ENCODE peak calls at places on chromosomes 12 and 14, in six cellular contexts. One of them, this sample, is unnamed.

GRCh38 chr12:50220357-50221061 is 53.3 kb upstream of the CERS5 start:
- DNase-seq in glomerular endothelial cell: no peak
- DNase-seq in GM18507: no peak
- DNase-seq in iPS-NIHi11: no peak
- DNase-seq in kidney glomerular epithelial cell: no peak
- DNase-seq in HT1080: peak
- DNase-seq in this sample: peak

GRCh38 chr12:106769078-106769477 is 5.4 kb upstream of the RIC8B start:
- DNase-seq in HT1080: no peak
- DNase-seq in iPS-NIHi11: peak
- DNase-seq in GM18507: no peak
- DNase-seq in glomerular endothelial cell: no peak
- DNase-seq in kidney glomerular epithelial cell: peak
- DNase-seq in this sample: peak

GRCh38 chr12:15435597-15435996 is 113.3 kb downstream of the PTPRO start:
- DNase-seq in iPS-NIHi11: peak
- DNase-seq in GM18507: no peak
- DNase-seq in kidney glomerular epithelial cell: no peak
- DNase-seq in HT1080: no peak
- DNase-seq in glomerular endothelial cell: no peak
- DNase-seq in this sample: no peak

GRCh38 chr12:89756638-89757321 is 48.1 kb upstream of the ATP2B1 start:
- DNase-seq in GM18507: peak
- DNase-seq in iPS-NIHi11: no peak
- DNase-seq in kidney glomerular epithelial cell: peak
- DNase-seq in HT1080: peak
- DNase-seq in glomerular endothelial cell: peak
- DNase-seq in this sample: peak

GRCh38 chr14:30564868-30565248 is 5.9 kb downstream of the G2E3 start:
- DNase-seq in HT1080: no peak
- DNase-seq in iPS-NIHi11: no peak
- DNase-seq in kidney glomerular epithelial cell: no peak
- DNase-seq in glomerular endothelial cell: no peak
- DNase-seq in GM18507: no peak
- DNase-seq in this sample: no peak

GRCh38 chr12:15701721-15702156 is 87.4 kb downstream of the EPS8 start:
- DNase-seq in HT1080: peak
- DNase-seq in glomerular endothelial cell: no peak
- DNase-seq in kidney glomerular epithelial cell: peak
- DNase-seq in GM18507: no peak
- DNase-seq in iPS-NIHi11: no peak
- DNase-seq in this sample: peak

GRCh38 chr14:105883066-105884005 is 357.0 kb downstream of the TMEM121 start:
- DNase-seq in HT1080: no peak
- DNase-seq in GM18507: no peak
- DNase-seq in kidney glomerular epithelial cell: no peak
- DNase-seq in iPS-NIHi11: no peak
- DNase-seq in glomerular endothelial cell: no peak
- DNase-seq in this sample: no peak

GRCh38 chr12:19299765-19300164 is 139.5 kb upstream of the AEBP2 start:
- DNase-seq in iPS-NIHi11: peak
- DNase-seq in HT1080: peak
- DNase-seq in kidney glomerular epithelial cell: peak
- DNase-seq in glomerular endothelial cell: no peak
- DNase-seq in GM18507: no peak
- DNase-seq in this sample: peak

GRCh38 chr12:103680591-103681065 is 93.6 kb downstream of the STAB2 start:
- DNase-seq in glomerular endothelial cell: no peak
- DNase-seq in GM18507: no peak
- DNase-seq in kidney glomerular epithelial cell: no peak
- DNase-seq in HT1080: no peak
- DNase-seq in iPS-NIHi11: no peak
- DNase-seq in this sample: peak

GRCh38 chr14:90758959-90759358 is 57.3 kb downstream of the TTC7B start:
- DNase-seq in glomerular endothelial cell: no peak
- DNase-seq in kidney glomerular epithelial cell: no peak
- DNase-seq in HT1080: no peak
- DNase-seq in GM18507: no peak
- DNase-seq in iPS-NIHi11: no peak
- DNase-seq in this sample: no peak

GRCh38 chr14:61470954-61471279 is 149.5 kb downstream of the PRKCH start:
- DNase-seq in kidney glomerular epithelial cell: no peak
- DNase-seq in iPS-NIHi11: no peak
- DNase-seq in HT1080: no peak
- DNase-seq in glomerular endothelial cell: no peak
- DNase-seq in GM18507: no peak
- DNase-seq in this sample: no peak

GRCh38 chr14:98931126-98931525 is 340.9 kb downstream of the BCL11B start:
- DNase-seq in HT1080: no peak
- DNase-seq in GM18507: no peak
- DNase-seq in glomerular endothelial cell: no peak
- DNase-seq in iPS-NIHi11: no peak
- DNase-seq in kidney glomerular epithelial cell: no peak
- DNase-seq in this sample: no peak

GRCh38 chr12:110186059-110186458 is 61.9 kb downstream of the IFT81 start:
- DNase-seq in kidney glomerular epithelial cell: no peak
- DNase-seq in iPS-NIHi11: no peak
- DNase-seq in HT1080: no peak
- DNase-seq in glomerular endothelial cell: no peak
- DNase-seq in GM18507: no peak
- DNase-seq in this sample: no peak

GRCh38 chr12:58414398-58414871 is 473.1 kb downstream of the ATP23 start:
- DNase-seq in GM18507: no peak
- DNase-seq in iPS-NIHi11: no peak
- DNase-seq in HT1080: peak
- DNase-seq in glomerular endothelial cell: no peak
- DNase-seq in kidney glomerular epithelial cell: no peak
- DNase-seq in this sample: peak

GRCh38 chr14:88233915-88234314 is 89.2 kb downstream of the KCNK10 start:
- DNase-seq in HT1080: peak
- DNase-seq in GM18507: no peak
- DNase-seq in iPS-NIHi11: peak
- DNase-seq in glomerular endothelial cell: no peak
- DNase-seq in kidney glomerular epithelial cell: no peak
- DNase-seq in this sample: peak

GRCh38 chr14:50099335-50099734 is 17.0 kb downstream of the VCPKMT start:
- DNase-seq in iPS-NIHi11: no peak
- DNase-seq in kidney glomerular epithelial cell: no peak
- DNase-seq in HT1080: peak
- DNase-seq in GM18507: no peak
- DNase-seq in glomerular endothelial cell: no peak
- DNase-seq in this sample: peak

GRCh38 chr12:130704606-130705005 is 11.5 kb downstream of the RIMBP2 start:
- DNase-seq in HT1080: no peak
- DNase-seq in GM18507: no peak
- DNase-seq in kidney glomerular epithelial cell: no peak
- DNase-seq in glomerular endothelial cell: no peak
- DNase-seq in iPS-NIHi11: no peak
- DNase-seq in this sample: no peak

GRCh38 chr14:21913759-21914158 is 240.1 kb upstream of the OR4E1 start:
- DNase-seq in HT1080: peak
- DNase-seq in glomerular endothelial cell: peak
- DNase-seq in kidney glomerular epithelial cell: peak
- DNase-seq in iPS-NIHi11: peak
- DNase-seq in GM18507: no peak
- DNase-seq in this sample: peak

This sample was measured in Daoy.